ENCODE peak calls at places on chromosomes 4 and X, in four cellular contexts. One of them, this sample, is unnamed.
A peak's percentile ranks its signal among the peaks of the same experiment; 100 is the strongest.

GRCh38 chrX:153903991-153904957 is at the start of gene AVPR2:
- DNase-seq in fibroblast of lung: no peak
- DNase-seq in esophagus squamous epithelium: no peak
- DNase-seq in body of pancreas: no peak
- DNase-seq in this sample: no peak

GRCh38 chrX:65697173-65697572 is 29.7 kb downstream of the MSN start:
- DNase-seq in fibroblast of lung: peak; percentile 17
- DNase-seq in esophagus squamous epithelium: no peak
- DNase-seq in body of pancreas: no peak
- DNase-seq in this sample: no peak

GRCh38 chr4:150583287-150584197 is 1.6 kb downstream of the MAB21L2 start:
- DNase-seq in fibroblast of lung: peak; percentile 61
- DNase-seq in esophagus squamous epithelium: no peak
- DNase-seq in body of pancreas: no peak
- DNase-seq in this sample: no peak

GRCh38 chr4:140250989-140251552 is 97.1 kb upstream of the MAML3 start:
- DNase-seq in fibroblast of lung: peak; percentile 61
- DNase-seq in esophagus squamous epithelium: no peak
- DNase-seq in body of pancreas: no peak
- DNase-seq in this sample: peak; percentile 44

GRCh38 chr4:82865592-82865991 is 25.4 kb downstream of the SEC31A start:
- DNase-seq in fibroblast of lung: peak; percentile 93
- DNase-seq in esophagus squamous epithelium: no peak
- DNase-seq in body of pancreas: peak; percentile 51
- DNase-seq in this sample: peak; percentile 17

GRCh38 chr4:186144596-186145569 is 40.4 kb downstream of the FAM149A start:
- DNase-seq in fibroblast of lung: peak; percentile 51
- DNase-seq in esophagus squamous epithelium: no peak
- DNase-seq in body of pancreas: peak; percentile 56
- DNase-seq in this sample: peak; percentile 31

GRCh38 chr4:178917756-178918155 is 1475.5 kb upstream of the AGA start:
- DNase-seq in fibroblast of lung: no peak
- DNase-seq in esophagus squamous epithelium: no peak
- DNase-seq in body of pancreas: no peak
- DNase-seq in this sample: no peak

GRCh38 chr4:120921456-120922389 is 803 bp downstream of the PRDM5 start:
- DNase-seq in fibroblast of lung: peak; percentile 71
- DNase-seq in esophagus squamous epithelium: no peak
- DNase-seq in body of pancreas: peak; percentile 68
- DNase-seq in this sample: peak; percentile 55

GRCh38 chr4:61501812-61502211 is 301.7 kb downstream of the ADGRL3 start:
- DNase-seq in fibroblast of lung: no peak
- DNase-seq in esophagus squamous epithelium: no peak
- DNase-seq in body of pancreas: no peak
- DNase-seq in this sample: no peak

GRCh38 chr4:25448379-25449109 is 71.5 kb downstream of the ANAPC4 start:
- DNase-seq in fibroblast of lung: no peak
- DNase-seq in esophagus squamous epithelium: no peak
- DNase-seq in body of pancreas: no peak
- DNase-seq in this sample: no peak

GRCh38 chr4:188976644-188977115 is 837.4 kb downstream of the TRIML1 start:
- DNase-seq in fibroblast of lung: peak; percentile 58
- DNase-seq in esophagus squamous epithelium: no peak
- DNase-seq in body of pancreas: no peak
- DNase-seq in this sample: no peak

GRCh38 chr4:155809835-155810234 is 51.0 kb downstream of the GUCY1B1 start:
- DNase-seq in fibroblast of lung: peak; percentile 95
- DNase-seq in esophagus squamous epithelium: no peak
- DNase-seq in body of pancreas: peak; percentile 14
- DNase-seq in this sample: peak; percentile 52

GRCh38 chrX:49075347-49075746 is 1.5 kb upstream of the PRAF2 start:
- DNase-seq in fibroblast of lung: no peak
- DNase-seq in esophagus squamous epithelium: no peak
- DNase-seq in body of pancreas: no peak
- DNase-seq in this sample: no peak

GRCh38 chrX:103747199-103747598 is 29.4 kb upstream of the PLP1 start:
- DNase-seq in fibroblast of lung: no peak
- DNase-seq in esophagus squamous epithelium: no peak
- DNase-seq in body of pancreas: no peak
- DNase-seq in this sample: no peak

GRCh38 chrX:37488323-37488722 is 83.1 kb upstream of the LANCL3 start:
- DNase-seq in fibroblast of lung: no peak
- DNase-seq in esophagus squamous epithelium: no peak
- DNase-seq in body of pancreas: no peak
- DNase-seq in this sample: no peak

GRCh38 chr4:136713140-136713539 is 819.2 kb downstream of the PCDH18 start:
- DNase-seq in fibroblast of lung: peak; percentile 42
- DNase-seq in esophagus squamous epithelium: no peak
- DNase-seq in body of pancreas: no peak
- DNase-seq in this sample: no peak

GRCh38 chrX:68238568-68238967 is 194.7 kb downstream of the OPHN1 start:
- DNase-seq in fibroblast of lung: no peak
- DNase-seq in esophagus squamous epithelium: no peak
- DNase-seq in body of pancreas: no peak
- DNase-seq in this sample: peak; percentile 7

GRCh38 chrX:113260474-113260873 is 419.8 kb upstream of the AMOT start:
- DNase-seq in fibroblast of lung: no peak
- DNase-seq in esophagus squamous epithelium: no peak
- DNase-seq in body of pancreas: no peak
- DNase-seq in this sample: no peak

GRCh38 chrX:119194631-119195030 is 41.5 kb upstream of the PGRMC1 start:
- DNase-seq in fibroblast of lung: peak; percentile 20
- DNase-seq in esophagus squamous epithelium: no peak
- DNase-seq in body of pancreas: no peak
- DNase-seq in this sample: no peak

GRCh38 chr4:37890501-37891220 is at the start of gene TBC1D1:
- DNase-seq in fibroblast of lung: no peak
- DNase-seq in esophagus squamous epithelium: peak; percentile 4
- DNase-seq in body of pancreas: peak; percentile 79
- DNase-seq in this sample: peak; percentile 53

GRCh38 chrX:113743069-113743468 is 840.8 kb upstream of the HTR2C start:
- DNase-seq in fibroblast of lung: no peak
- DNase-seq in esophagus squamous epithelium: no peak
- DNase-seq in body of pancreas: no peak
- DNase-seq in this sample: no peak

GRCh38 chr4:54852061-54852460 is 194.3 kb downstream of the KIT start:
- DNase-seq in fibroblast of lung: no peak
- DNase-seq in esophagus squamous epithelium: no peak
- DNase-seq in body of pancreas: no peak
- DNase-seq in this sample: no peak

GRCh38 chrX:135436966-135437866 is 15.5 kb downstream of the SMIM10L2A start:
- DNase-seq in fibroblast of lung: no peak
- DNase-seq in esophagus squamous epithelium: no peak
- DNase-seq in body of pancreas: no peak
- DNase-seq in this sample: no peak

GRCh38 chr4:185017964-185018772 is at the start of gene HELT:
- DNase-seq in fibroblast of lung: no peak
- DNase-seq in esophagus squamous epithelium: no peak
- DNase-seq in body of pancreas: no peak
- DNase-seq in this sample: peak; percentile 19

GRCh38 chr4:106140601-106141000 is 175.4 kb downstream of the TBCK start:
- DNase-seq in fibroblast of lung: peak; percentile 19
- DNase-seq in esophagus squamous epithelium: no peak
- DNase-seq in body of pancreas: no peak
- DNase-seq in this sample: no peak

GRCh38 chr4:4968161-4968757 is 51.0 kb downstream of the CYTL1 start:
- DNase-seq in fibroblast of lung: no peak
- DNase-seq in esophagus squamous epithelium: no peak
- DNase-seq in body of pancreas: no peak
- DNase-seq in this sample: no peak

GRCh38 chrX:50697691-50698090 is 116.3 kb downstream of the SHROOM4 start:
- DNase-seq in fibroblast of lung: peak; percentile 79
- DNase-seq in esophagus squamous epithelium: no peak
- DNase-seq in body of pancreas: no peak
- DNase-seq in this sample: no peak

GRCh38 chrX:115940888-115941332 is 229.6 kb upstream of the AGTR2 start:
- DNase-seq in fibroblast of lung: peak; percentile 0
- DNase-seq in esophagus squamous epithelium: no peak
- DNase-seq in body of pancreas: peak; percentile 17
- DNase-seq in this sample: peak; percentile 6

GRCh38 chr4:10018818-10019438 is 2.4 kb downstream of the SLC2A9 start:
- DNase-seq in fibroblast of lung: peak; percentile 93
- DNase-seq in esophagus squamous epithelium: peak; percentile 78
- DNase-seq in body of pancreas: peak; percentile 96
- DNase-seq in this sample: peak; percentile 96

GRCh38 chr4:76570141-76570989 is 135.3 kb downstream of the SHROOM3 start:
- DNase-seq in fibroblast of lung: peak; percentile 44
- DNase-seq in esophagus squamous epithelium: no peak
- DNase-seq in body of pancreas: peak; percentile 62
- DNase-seq in this sample: no peak

GRCh38 chrX:39262641-39263040 is 461.4 kb downstream of the MID1IP1 start:
- DNase-seq in fibroblast of lung: no peak
- DNase-seq in esophagus squamous epithelium: no peak
- DNase-seq in body of pancreas: no peak
- DNase-seq in this sample: no peak

GRCh38 chrX:73847991-73848390 is 285.0 kb downstream of the CHIC1 start:
- DNase-seq in fibroblast of lung: no peak
- DNase-seq in esophagus squamous epithelium: no peak
- DNase-seq in body of pancreas: no peak
- DNase-seq in this sample: no peak
- TF ChIP-seq CTCF in fibroblast of lung: no peak
- TF ChIP-seq CTCF in esophagus squamous epithelium: no peak
- TF ChIP-seq CTCF in body of pancreas: no peak
- TF ChIP-seq CTCF in this sample: no peak

DNA sequence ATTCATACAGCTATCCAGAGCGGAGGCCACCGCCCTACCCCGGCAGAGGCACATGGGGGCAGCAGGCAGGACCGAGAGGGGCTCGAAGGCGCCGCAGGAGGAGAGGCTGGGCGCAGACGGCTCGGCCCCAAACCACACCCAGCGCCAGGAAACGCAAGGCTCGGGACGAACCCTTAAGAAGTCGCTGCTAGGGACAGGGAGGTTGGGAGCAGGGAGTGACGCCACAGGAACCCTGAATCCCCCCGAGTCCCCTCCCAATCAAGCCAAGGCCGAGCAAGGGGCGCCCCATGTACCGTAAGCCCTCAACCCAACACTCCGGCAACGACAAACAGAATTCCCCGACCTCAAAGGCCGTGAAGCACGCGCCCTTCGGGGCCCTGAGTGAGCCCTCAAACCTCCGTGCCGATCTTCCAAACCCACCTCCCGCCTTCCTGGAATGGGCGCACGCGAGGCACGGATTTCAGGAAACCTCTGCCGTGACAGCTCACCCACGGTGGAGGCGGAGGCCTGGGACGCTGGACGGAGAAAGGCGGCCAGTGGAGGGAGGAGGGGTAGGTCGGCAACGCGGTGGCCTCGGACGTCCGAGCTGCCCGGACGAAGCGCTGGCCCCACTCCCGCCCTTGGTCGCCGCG is 1.8 kb downstream of the ZFYVE28 start:
- DNase-seq in fibroblast of lung: no peak
- DNase-seq in esophagus squamous epithelium: no peak
- DNase-seq in body of pancreas: no peak
- DNase-seq in this sample: no peak
- TF ChIP-seq CTCF in fibroblast of lung: no peak
- TF ChIP-seq CTCF in esophagus squamous epithelium: no peak
- TF ChIP-seq CTCF in body of pancreas: no peak
- TF ChIP-seq CTCF in this sample: no peak

DNA sequence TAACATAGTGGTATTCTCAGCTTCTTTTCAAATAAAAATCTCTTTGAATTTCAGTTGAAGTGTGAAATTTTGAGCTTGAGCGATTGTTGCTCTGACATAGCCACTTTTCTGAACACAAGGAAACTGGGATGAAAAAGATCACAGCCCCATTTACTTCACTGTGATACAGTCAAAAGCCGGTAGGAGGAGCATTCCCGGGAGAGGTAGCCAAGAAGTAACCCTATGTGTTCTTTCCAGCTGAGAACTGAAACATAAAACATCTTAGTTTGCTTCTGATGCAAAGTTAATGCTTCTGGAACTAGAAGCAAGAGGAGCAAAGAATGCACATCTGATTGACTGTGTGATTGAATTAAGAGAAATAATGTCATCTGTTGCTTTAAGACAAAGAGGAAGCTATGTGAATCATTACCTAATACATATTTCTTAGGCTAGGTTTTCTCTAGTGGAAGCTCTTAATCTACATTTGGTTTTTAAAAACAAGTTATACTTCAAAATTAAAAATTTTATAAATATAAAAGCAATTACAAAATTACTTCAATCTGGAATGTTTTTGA is 88.4 kb upstream of the UNC5C start:
- DNase-seq in fibroblast of lung: peak; percentile 31
- DNase-seq in esophagus squamous epithelium: no peak
- DNase-seq in body of pancreas: peak; percentile 2
- DNase-seq in this sample: no peak
- TF ChIP-seq CTCF in fibroblast of lung: peak; percentile 63
- TF ChIP-seq CTCF in esophagus squamous epithelium: no peak
- TF ChIP-seq CTCF in body of pancreas: peak; percentile 42
- TF ChIP-seq CTCF in this sample: no peak

DNA sequence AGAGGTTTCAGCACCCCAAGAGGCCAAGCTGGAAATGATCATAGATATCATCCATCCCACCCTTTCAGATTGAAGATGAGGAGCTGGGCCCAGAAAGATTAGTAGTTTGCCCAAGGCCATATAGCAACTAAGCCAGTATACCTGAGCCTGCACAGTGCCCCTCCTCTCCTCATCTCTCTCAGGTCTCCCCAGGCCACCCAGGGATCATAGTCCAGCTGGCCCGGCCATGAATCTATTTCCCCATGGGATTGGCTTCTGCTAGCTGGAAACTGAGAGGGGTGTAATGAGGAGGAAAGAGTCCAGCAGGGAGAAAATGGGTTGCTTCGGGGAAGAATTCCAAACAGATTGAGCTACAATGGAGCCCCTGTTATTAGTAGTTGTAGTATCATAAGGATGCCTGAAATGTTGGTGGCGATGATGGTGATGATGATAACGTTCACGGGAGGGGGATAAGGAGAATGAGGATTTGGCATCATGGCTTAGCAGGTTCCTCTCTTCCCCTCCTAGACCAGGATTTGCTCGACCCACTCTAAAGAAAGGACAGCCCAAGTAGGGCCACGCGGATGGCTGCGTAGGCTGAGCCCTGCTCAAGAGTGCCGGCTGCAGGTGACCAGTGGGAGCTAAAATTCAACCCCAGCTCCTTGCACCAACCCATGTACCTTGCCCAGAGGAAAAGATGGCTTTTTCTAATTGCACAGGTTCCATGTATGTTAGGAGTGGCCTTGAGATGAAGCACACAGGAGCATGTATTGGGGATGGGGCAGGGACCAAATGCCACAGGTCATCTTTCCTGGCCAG is 117.8 kb upstream of the PJA1 start:
- DNase-seq in fibroblast of lung: no peak
- DNase-seq in esophagus squamous epithelium: no peak
- DNase-seq in body of pancreas: no peak
- DNase-seq in this sample: no peak
- TF ChIP-seq CTCF in fibroblast of lung: no peak
- TF ChIP-seq CTCF in esophagus squamous epithelium: no peak
- TF ChIP-seq CTCF in body of pancreas: no peak
- TF ChIP-seq CTCF in this sample: no peak

GRCh38 chr4:104017213-104017612 is 297.4 kb upstream of the TACR3 start:
- DNase-seq in fibroblast of lung: no peak
- DNase-seq in esophagus squamous epithelium: no peak
- DNase-seq in body of pancreas: no peak
- DNase-seq in this sample: no peak

GRCh38 chr4:104020641-104021040 is 300.9 kb upstream of the TACR3 start:
- DNase-seq in fibroblast of lung: no peak
- DNase-seq in esophagus squamous epithelium: no peak
- DNase-seq in body of pancreas: no peak
- DNase-seq in this sample: no peak

GRCh38 chr4:104015680-104016079 is 295.9 kb upstream of the TACR3 start:
- DNase-seq in fibroblast of lung: no peak
- DNase-seq in esophagus squamous epithelium: no peak
- DNase-seq in body of pancreas: peak; percentile 6
- DNase-seq in this sample: no peak
- TF ChIP-seq CTCF in fibroblast of lung: no peak
- TF ChIP-seq CTCF in esophagus squamous epithelium: peak; percentile 26
- TF ChIP-seq CTCF in body of pancreas: peak; percentile 27
- TF ChIP-seq CTCF in this sample: no peak